ENCODE peak calls at places on chromosomes 7 and 10, in six cellular contexts. Y is transverse colon, O is psoas muscle, Z is esophagus squamous epithelium, P is tibial nerve, A is HL-60. E is an unnamed sample. For H3K27me3, the result is how much of the 10 kb centered on the place peaks cover.

GRCh38 chr7:72040641-72041040 is 371.5 kb downstream of the CALN1 start:
- DNase-seq in A (no peak), Z (no peak), Y (no peak), P (no peak), O (no peak), E (no peak)

GRCh38 chr7:38728145-38728544 is 97.0 kb upstream of the AMPH start:
- DNase-seq in P (no peak), A (no peak), Y (no peak), Z (no peak), O (no peak), E (no peak)

GRCh38 chr7:46391215-46391614 is 470.1 kb upstream of the IGFBP3 start:
- DNase-seq in O (no peak), Y (no peak), Z (no peak), P (no peak), A (no peak), E (no peak)

GRCh38 chr7:124130-124949 is 68.0 kb upstream of the FAM20C start:
- DNase-seq in A (no peak), Y (no peak), O (no peak), P (no peak), Z (no peak), E (peak)

GRCh38 chr10:31961264-31961663 is 32.6 kb upstream of the ARHGAP12 start:
- DNase-seq in A (no peak), Z (no peak), Y (no peak), O (no peak), P (no peak), E (no peak)

GRCh38 chr10:99431190-99431549 is 746 bp upstream of the GOT1 start:
- DNase-seq in P (peak), Y (peak), A (peak), Z (no peak), O (peak), E (peak)

GRCh38 chr7:86918245-86918644 is 141.2 kb downstream of the ELAPOR2 start:
- DNase-seq in O (no peak), Y (no peak), A (no peak), Z (no peak), P (no peak), E (no peak)

GRCh38 chr10:29671968-29672367 is 37.2 kb upstream of the SVIL start:
- DNase-seq in P (no peak), Y (no peak), A (no peak), Z (no peak), O (no peak), E (no peak)

GRCh38 chr7:123241809-123242208 is 42.0 kb upstream of the SLC13A1 start:
- DNase-seq in P (no peak), A (no peak), Y (no peak), O (no peak), Z (no peak), E (no peak)

GRCh38 chr7:18352339-18353255 is 143.0 kb upstream of the HDAC9 start:
- DNase-seq in O (peak), Y (peak), P (no peak), A (no peak), Z (no peak), E (no peak)

GRCh38 chr7:105136221-105136620 is 122.2 kb downstream of the KMT2E start:
- DNase-seq in O (no peak), Y (no peak), Z (no peak), A (no peak), P (no peak), E (no peak)

GRCh38 chr7:152899004-152899403 is 139.5 kb downstream of the ACTR3B start:
- DNase-seq in O (no peak), Z (no peak), A (no peak), Y (no peak), P (no peak), E (no peak)

GRCh38 chr7:115178831-115179230 is 256.9 kb downstream of the MDFIC start:
- DNase-seq in O (no peak), Y (no peak), P (no peak), Z (no peak), A (no peak), E (no peak)

GRCh38 chr7:28330384-28331070 is 81.8 kb upstream of the CREB5 start:
- DNase-seq in O (no peak), A (no peak), Y (no peak), P (no peak), Z (no peak), E (no peak)

GRCh38 chr10:78700413-78700812 is 368.4 kb upstream of the ZMIZ1 start:
- DNase-seq in P (no peak), A (peak), Z (no peak), O (no peak), Y (peak), E (no peak)

GRCh38 chr10:88209837-88210552 is 346.6 kb downstream of the PTEN start:
- DNase-seq in P (no peak), O (no peak), Y (no peak), A (no peak), Z (no peak), E (no peak)

GRCh38 chr7:17699696-17700095 is 240.6 kb downstream of the SNX13 start:
- DNase-seq in Z (no peak), Y (no peak), O (no peak), A (no peak), P (no peak), E (no peak)

GRCh38 chr7:134845461-134845860 is 66.0 kb downstream of the CALD1 start:
- DNase-seq in Z (no peak), A (no peak), O (no peak), Y (no peak), P (no peak), E (no peak)

GRCh38 chr10:65340340-65340739 is 1585.5 kb upstream of the LRRTM3 start:
- DNase-seq in Z (no peak), O (no peak), A (no peak), Y (no peak), P (no peak), E (no peak)

GRCh38 chr7:30816291-30817059 is 45.3 kb downstream of the MINDY4 start:
- DNase-seq in O (peak), Y (no peak), P (peak), Z (no peak), A (no peak), E (no peak)

GRCh38 chr7:85521108-85521694 is 334.3 kb upstream of the SEMA3D start:
- DNase-seq in O (no peak), P (no peak), Z (no peak), A (no peak), Y (no peak), E (no peak)

DNA sequence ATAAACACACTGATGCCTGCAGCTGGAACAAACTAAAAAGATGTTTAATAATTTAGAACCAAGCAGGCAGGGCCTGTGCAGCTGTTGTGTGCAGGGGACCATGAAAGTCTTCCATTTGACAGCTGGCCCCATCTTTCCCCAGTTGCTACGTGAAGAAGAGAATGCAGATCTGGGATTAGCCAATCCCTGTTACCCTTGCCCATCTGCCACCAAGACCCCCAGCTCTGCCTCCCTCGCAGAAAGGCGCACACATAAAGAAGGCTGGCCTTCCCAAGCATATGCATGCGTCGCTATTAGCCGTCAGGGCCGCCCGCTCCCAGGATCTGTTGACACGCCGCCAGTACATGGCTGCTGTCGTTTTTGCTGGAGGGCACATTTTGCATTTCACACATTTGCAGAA is 442.8 kb upstream of the MKI67 start:
- DNase-seq in O (no peak), A (no peak), Z (no peak), P (no peak), Y (no peak), E (no peak)
- H3K27me3 ChIP-seq in O (under half), A (under half), Z (under half), P (under half), Y (under half), E (under half)

DNA sequence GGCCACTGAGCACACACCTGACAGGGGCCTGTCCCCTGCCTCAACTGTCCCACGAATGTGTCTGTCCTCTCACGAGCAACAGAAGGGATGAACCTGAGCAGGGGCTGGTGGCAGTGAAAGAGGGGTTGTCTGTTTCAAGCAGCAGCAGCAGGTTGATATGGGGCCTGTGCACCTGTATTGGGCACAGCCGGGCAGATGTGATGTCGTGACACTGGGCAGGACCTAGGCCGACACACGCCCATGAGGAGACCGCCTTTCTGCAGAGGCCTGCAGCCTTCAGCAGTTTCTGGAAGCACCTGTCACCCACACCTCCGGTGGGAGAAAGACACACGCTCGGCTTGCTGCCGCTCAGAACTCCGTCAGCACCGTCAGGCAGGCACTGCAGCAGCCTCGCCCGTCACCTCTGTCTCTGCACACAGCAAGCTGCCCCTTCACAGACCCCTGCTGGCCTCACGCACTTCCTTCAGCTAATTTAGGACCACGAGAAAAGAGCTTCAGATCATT is 48.5 kb downstream of the AMZ1 start:
- DNase-seq in O (peak), P (no peak), Z (no peak), A (no peak), Y (no peak), E (peak)
- TF ChIP-seq CTCF in O (no peak), P (no peak), Z (no peak), A (no peak), Y (no peak), E (no peak)

DNA sequence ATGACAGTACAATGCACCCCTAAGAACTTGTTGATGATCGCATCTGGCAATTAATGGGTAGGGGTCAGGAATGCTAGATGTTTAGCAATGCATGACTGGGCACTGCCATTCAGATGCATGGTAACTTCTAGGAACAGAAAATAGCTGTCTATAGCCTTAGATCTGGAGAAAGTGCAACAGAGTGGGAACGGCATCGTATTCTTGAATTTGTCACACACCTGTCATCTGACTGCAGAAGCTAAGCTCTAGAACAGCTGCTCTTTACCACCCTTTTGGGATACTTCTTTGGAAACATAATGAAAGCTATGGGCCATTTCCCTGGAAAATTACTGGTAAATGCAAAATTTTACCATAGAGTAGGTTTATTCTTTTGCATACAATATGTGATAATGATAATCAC is 118.1 kb downstream of the SLC25A13 start:
- DNase-seq in Y (no peak), A (no peak), Z (no peak), O (no peak), P (no peak), E (no peak)
- H3K27me3 ChIP-seq in Y (under half), A (under half), Z (under half), O (under half), P (under half), E (under half)

DNA sequence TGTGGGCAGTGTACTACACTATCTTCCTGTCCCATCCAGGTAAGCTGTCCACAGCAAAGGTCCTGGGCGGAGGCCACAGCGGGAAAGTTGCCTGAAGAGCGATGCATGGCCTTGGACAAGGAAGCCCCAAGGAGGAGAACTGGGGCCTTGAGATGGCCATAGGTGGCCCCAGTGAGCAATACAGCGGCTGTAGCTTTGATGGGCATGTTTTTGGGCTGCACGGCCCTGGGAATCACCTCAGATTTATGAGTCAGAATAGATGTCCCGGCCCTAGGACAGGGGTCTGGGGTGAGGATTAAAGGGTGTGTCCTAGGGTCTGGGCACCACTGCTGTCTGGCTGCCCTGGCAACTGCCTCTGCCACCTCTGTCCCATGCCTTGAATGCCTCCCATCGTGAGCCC is 9.6 kb upstream of the IRF5 start:
- DNase-seq in Y (no peak), O (peak), P (no peak), A (no peak), Z (no peak), E (peak)
- TF ChIP-seq CTCF in Y (no peak), O (no peak), P (no peak), A (no peak), Z (no peak), E (no peak)

GRCh38 chr7:100962537-100962936 is 6.8 kb upstream of the MUC12 start:
- DNase-seq in P (no peak), Z (no peak), Y (no peak), A (no peak), O (no peak), E (no peak)

GRCh38 chr7:100952641-100953040 is 3.3 kb downstream of the MUC3A start:
- DNase-seq in Y (no peak), O (no peak), P (no peak), Z (no peak), A (no peak), E (no peak)

GRCh38 chr7:100951888-100952560 is 2.7 kb downstream of the MUC3A start:
- DNase-seq in Z (no peak), O (no peak), Y (no peak), A (no peak), P (no peak), E (no peak)

GRCh38 chr7:100963386-100963785 is 6.0 kb upstream of the MUC12 start:
- DNase-seq in Y (no peak), Z (no peak), A (no peak), P (no peak), O (no peak), E (no peak)

GRCh38 chr7:100957832-100958421 is 8.6 kb downstream of the MUC3A start:
- DNase-seq in O (no peak), P (no peak), Z (no peak), A (no peak), Y (no peak), E (no peak)
- H3K27me3 ChIP-seq in O (under half), P (under half), Z (under half), A (under half), Y (under half), E (under half)

DNA sequence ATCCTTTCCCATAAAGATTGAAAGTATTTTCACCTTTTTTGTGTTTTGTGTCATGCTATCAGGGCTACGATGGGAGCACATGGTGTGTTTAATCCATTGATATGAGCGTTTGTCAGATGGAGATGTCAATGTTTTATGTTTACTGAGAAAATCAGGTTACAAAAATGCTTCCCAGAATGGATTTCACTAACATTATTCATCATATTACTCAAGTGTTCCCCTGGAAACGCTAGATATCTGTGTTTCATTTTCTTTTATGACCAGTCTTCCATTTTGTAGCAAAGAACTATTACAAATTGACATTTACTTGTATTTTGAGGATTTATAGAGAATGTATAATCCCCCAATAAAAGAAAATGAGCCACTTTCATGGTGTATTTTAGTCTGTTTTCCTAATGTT is 293.5 kb upstream of the AKR1E2 start:
- DNase-seq in Y (no peak), Z (no peak), P (no peak), O (no peak), A (no peak), E (no peak)
- TF ChIP-seq CTCF in Y (no peak), Z (no peak), P (no peak), O (no peak), A (no peak), E (no peak)

E was measured in sigmoid colon.